ENCODE peak calls at places on chromosomes 7 and 10, in five cellular contexts. O, T, X, M and F are unnamed samples.

GRCh38 chr7:135672560-135673359 is 10.4 kb downstream of the STMP1 start:
- DNase-seq in M (peak; percentile 32), O (peak; percentile 77), X (no peak), T (no peak), F (no peak)

GRCh38 chr10:95445837-95446347 is 115.3 kb downstream of the SORBS1 start:
- DNase-seq in O (peak; percentile 83), X (peak; percentile 19), M (peak; percentile 23), T (peak; percentile 70), F (peak; percentile 68)

GRCh38 chr10:73827346-73828089 is 16.1 kb upstream of the NDST2 start:
- DNase-seq in X (no peak), T (no peak), M (no peak), O (no peak), F (no peak)

GRCh38 chr7:69656077-69656476 is 57.8 kb downstream of the AUTS2 start:
- DNase-seq in O (no peak), X (no peak), T (no peak), M (no peak), F (no peak)

GRCh38 chr7:103915958-103916357 is 73.5 kb downstream of the RELN start:
- DNase-seq in M (no peak), T (no peak), X (no peak), O (no peak), F (no peak)

GRCh38 chr7:24129597-24129996 is 154.4 kb upstream of the NPY start:
- DNase-seq in T (no peak), O (no peak), M (no peak), X (no peak), F (no peak)

GRCh38 chr10:63466168-63466935 is 575 bp upstream of the JMJD1C start:
- DNase-seq in O (peak; percentile 67), X (no peak), M (peak; percentile 64), T (no peak), F (no peak)

GRCh38 chr10:3660753-3661152 is 124.3 kb downstream of the KLF6 start:
- DNase-seq in T (no peak), M (no peak), O (no peak), X (no peak), F (no peak)

GRCh38 chr7:28130277-28130676 is 50.3 kb downstream of the JAZF1 start:
- DNase-seq in T (no peak), O (no peak), M (no peak), X (no peak), F (no peak)

GRCh38 chr10:130615463-130615862 is 479.3 kb downstream of the GLRX3 start:
- DNase-seq in M (no peak), O (no peak), T (no peak), X (no peak), F (no peak)

GRCh38 chr7:27174077-27175004 is at the start of gene HOXA10:
- DNase-seq in O (no peak), X (no peak), T (peak; percentile 69), M (no peak), F (no peak)

GRCh38 chr7:15839415-15840100 is 153.1 kb upstream of the MEOX2 start:
- DNase-seq in M (no peak), T (peak; percentile 59), O (peak; percentile 3), X (peak; percentile 64), F (peak; percentile 60)

GRCh38 chr10:42952931-42953683 is 123.8 kb upstream of the RET start:
- DNase-seq in X (no peak), T (peak; percentile 48), M (no peak), O (no peak), F (no peak)

GRCh38 chr10:52637592-52637991 is 135.0 kb downstream of the MBL2 start:
- DNase-seq in M (no peak), O (no peak), T (no peak), X (no peak), F (no peak)

GRCh38 chr7:16409777-16410176 is 11.6 kb downstream of the CRPPA start:
- DNase-seq in T (no peak), X (no peak), O (no peak), M (no peak), F (no peak)

GRCh38 chr10:101041252-101041761 is 10.3 kb downstream of the SFXN3 start:
- DNase-seq in O (peak; percentile 94), X (peak; percentile 79), M (peak; percentile 21), T (peak; percentile 85), F (no peak)

GRCh38 chr7:44431091-44431608 is 59.3 kb downstream of the NUDCD3 start:
- DNase-seq in X (no peak), T (peak; percentile 60), O (no peak), M (no peak), F (peak; percentile 30)

GRCh38 chr10:120506674-120507073 is 49.6 kb downstream of the PLPP4 start:
- DNase-seq in M (no peak), T (no peak), X (no peak), O (no peak), F (no peak)

GRCh38 chr7:84492565-84493034 is 298.0 kb upstream of the SEMA3A start:
- DNase-seq in X (no peak), O (no peak), M (no peak), T (no peak), F (no peak)

GRCh38 chr10:62082729-62083412 is 181.4 kb downstream of the ARID5B start:
- DNase-seq in X (no peak), T (no peak), M (no peak), O (no peak), F (no peak)

GRCh38 chr10:60911216-60911615 is 32.8 kb downstream of the RHOBTB1 start:
- DNase-seq in M (no peak), T (no peak), O (no peak), X (no peak), F (no peak)